ENCODE peak calls at places on chromosomes 11 and 22, in four cellular contexts. N, L, D and W are unnamed samples.

GRCh38 chr11:123558536-123559315 is 95.7 kb downstream of the SCN3B start:
- DNase-seq in D (no peak), N (no peak), L (no peak), W (no peak)

GRCh38 chr11:117232022-117232878 is at the start of the genes PCSK7 and RNF214:
- DNase-seq in D (peak; percentile 98), L (peak; percentile 51), N (peak; percentile 95), W (peak; percentile 87)

GRCh38 chr11:10807629-10808552 is 835 bp downstream of the EIF4G2 start:
- DNase-seq in L (no peak), N (peak; percentile 82), D (peak; percentile 23), W (peak; percentile 66)

GRCh38 chr11:61904539-61905048 is 12.8 kb downstream of the RAB3IL1 start:
- DNase-seq in N (peak; percentile 60), L (no peak), D (no peak), W (no peak)

GRCh38 chr11:86244063-86244521 is 461 bp upstream of the EED start:
- DNase-seq in N (no peak), D (peak; percentile 91), L (peak; percentile 79), W (peak; percentile 92)

GRCh38 chr11:14644396-14645246 is 1.0 kb downstream of the PDE3B start:
- DNase-seq in N (no peak), D (peak; percentile 47), L (no peak), W (peak; percentile 26)

GRCh38 chr22:39383841-39384625 is 15.5 kb upstream of the TAB1 start:
- DNase-seq in L (no peak), N (no peak), D (no peak), W (no peak)

GRCh38 chr11:121334973-121335711 is 42.6 kb downstream of the SC5D start:
- DNase-seq in D (no peak), N (no peak), L (no peak), W (no peak)

GRCh38 chr11:23263466-23263865 is 403.2 kb upstream of the CCDC179 start:
- DNase-seq in L (no peak), N (no peak), D (no peak), W (no peak)

GRCh38 chr11:116317212-116317611 is 455.6 kb downstream of the BUD13 start:
- DNase-seq in D (no peak), L (no peak), N (no peak), W (no peak)

GRCh38 chr11:132349806-132350733 is 979.7 kb downstream of the NTM start:
- DNase-seq in D (no peak), L (no peak), N (no peak), W (no peak)

GRCh38 chr11:3905080-3905953 is 49.9 kb downstream of the STIM1 start:
- DNase-seq in N (peak; percentile 5), D (no peak), L (peak; percentile 35), W (no peak)

GRCh38 chr11:44877908-44878459 is 72.7 kb downstream of the TP53I11 start:
- DNase-seq in N (peak; percentile 80), L (no peak), D (no peak), W (peak; percentile 38)

GRCh38 chr11:112961751-112962747 is 829 bp downstream of the NCAM1 start:
- DNase-seq in L (no peak), N (peak; percentile 90), D (peak; percentile 22), W (peak; percentile 2)

GRCh38 chr22:36234919-36235318 is 4.4 kb downstream of the APOL2 start:
- DNase-seq in L (no peak), D (no peak), N (no peak), W (no peak)

GRCh38 chr22:36292823-36293530 is 40.0 kb downstream of the APOL1 start:
- DNase-seq in N (no peak), D (no peak), L (no peak), W (no peak)